ENCODE peak calls at places on chromosomes 7 and 10, in four cellular contexts. Y is IMR-90, T is neuronal stem cell, L is H9. W is an unnamed sample.

GRCh38 chr7:73824986-73825385 is 5.8 kb upstream of the CLDN4 start:
- DNase-seq in Y (no peak), T (no peak), L (no peak), W (no peak)

GRCh38 chr10:75910032-75910431 is 478.6 kb downstream of the LRMDA start:
- DNase-seq in Y (peak; percentile 24), T (no peak), L (no peak), W (no peak)

GRCh38 chr10:60719721-60720120 is 58.6 kb upstream of the CDK1 start:
- DNase-seq in Y (no peak), T (no peak), L (no peak), W (no peak)

GRCh38 chr7:134948246-134948645 is 38.1 kb upstream of the AGBL3 start:
- DNase-seq in Y (peak; percentile 18), T (no peak), L (no peak), W (no peak)

GRCh38 chr10:29105516-29106215 is 183.2 kb upstream of the LYZL1 start:
- DNase-seq in Y (peak; percentile 86), T (no peak), L (no peak), W (peak; percentile 87)

GRCh38 chr7:87877641-87878040 is 1.3 kb downstream of the DBF4 start:
- DNase-seq in Y (no peak), T (no peak), L (no peak), W (no peak)

GRCh38 chr10:107546239-107546638 is 381.7 kb upstream of the SORCS1 start:
- DNase-seq in Y (peak; percentile 33), T (no peak), L (no peak), W (peak; percentile 19)

GRCh38 chr7:120792091-120792860 is 65.7 kb downstream of the TSPAN12 start:
- DNase-seq in Y (peak; percentile 65), T (peak; percentile 66), L (peak; percentile 87), W (peak; percentile 91)

GRCh38 chr10:94232711-94233383 is 129.9 kb downstream of the NOC3L start:
- DNase-seq in Y (no peak), T (no peak), L (no peak), W (peak; percentile 15)

GRCh38 chr7:116258734-116259133 is 48.4 kb downstream of the TES start:
- DNase-seq in Y (peak; percentile 79), T (peak; percentile 30), L (no peak), W (peak; percentile 47)

GRCh38 chr7:115293628-115294236 is 371.8 kb downstream of the MDFIC start:
- DNase-seq in Y (peak; percentile 53), T (no peak), L (no peak), W (no peak)

GRCh38 chr10:103691267-103691666 is 164.1 kb downstream of the SH3PXD2A start:
- DNase-seq in Y (no peak), T (no peak), L (no peak), W (no peak)

GRCh38 chr7:4707134-4707651 is 25.1 kb downstream of the FOXK1 start:
- DNase-seq in Y (no peak), T (peak; percentile 43), L (peak; percentile 74), W (peak; percentile 86)

GRCh38 chr7:39622609-39623311 is 612 bp upstream of the RALA start:
- DNase-seq in Y (no peak), T (no peak), L (no peak), W (no peak)

GRCh38 chr7:102149416-102149815 is 137.3 kb upstream of the SH2B2 start:
- DNase-seq in Y (no peak), T (no peak), L (no peak), W (no peak)

GRCh38 chr7:18399624-18400235 is 95.8 kb upstream of the HDAC9 start:
- DNase-seq in Y (peak; percentile 13), T (no peak), L (peak; percentile 33), W (peak; percentile 27)

GRCh38 chr10:16835223-16835622 is 18.0 kb upstream of the RSU1 start:
- DNase-seq in Y (no peak), T (no peak), L (no peak), W (no peak)

GRCh38 chr10:86263907-86264306 is 102.7 kb downstream of the GRID1 start:
- DNase-seq in Y (no peak), T (no peak), L (peak; percentile 12), W (no peak)

GRCh38 chr7:120360918-120361317 is 87.9 kb downstream of the KCND2 start:
- DNase-seq in Y (no peak), T (no peak), L (no peak), W (peak; percentile 57)

GRCh38 chr10:125101581-125101980 is 58.8 kb downstream of the CTBP2 start:
- DNase-seq in Y (no peak), T (no peak), L (no peak), W (no peak)

GRCh38 chr7:39228946-39229345 is 251.2 kb downstream of the POU6F2 start:
- DNase-seq in Y (peak; percentile 0), T (no peak), L (peak; percentile 41), W (peak; percentile 41)

GRCh38 chr7:3397324-3397723 is 96.3 kb downstream of the SDK1 start:
- DNase-seq in Y (no peak), T (no peak), L (no peak), W (no peak)

GRCh38 chr10:93224005-93224779 is 150.5 kb downstream of the CYP26A1 start:
- DNase-seq in Y (no peak), T (no peak), L (no peak), W (no peak)

GRCh38 chr10:29731760-29732159 is 97.0 kb upstream of the SVIL start:
- DNase-seq in Y (no peak), T (no peak), L (no peak), W (no peak)

GRCh38 chr10:33025039-33025438 is 67.0 kb upstream of the ITGB1 start:
- DNase-seq in Y (no peak), T (no peak), L (no peak), W (no peak)

GRCh38 chr7:30027915-30028748 is at the start of gene PLEKHA8:
- DNase-seq in Y (peak; percentile 79), T (peak; percentile 90), L (peak; percentile 93), W (peak; percentile 95)

GRCh38 chr10:116833986-116834760 is 15.1 kb upstream of the ENO4 start:
- DNase-seq in Y (no peak), T (peak; percentile 77), L (peak; percentile 76), W (peak; percentile 85)

GRCh38 chr7:87878208-87878735 is 2.0 kb downstream of the DBF4 start:
- DNase-seq in Y (peak; percentile 31), T (no peak), L (no peak), W (peak; percentile 2)

GRCh38 chr10:123097039-123097438 is 38.7 kb upstream of the HMX3 start:
- DNase-seq in Y (no peak), T (no peak), L (no peak), W (no peak)

GRCh38 chr7:20227291-20227795 is 10.2 kb upstream of the MACC1 start:
- DNase-seq in Y (no peak), T (no peak), L (no peak), W (no peak)

GRCh38 chr10:132355754-132356153 is 23.8 kb downstream of the LRRC27 start:
- DNase-seq in Y (no peak), T (no peak), L (no peak), W (no peak)

GRCh38 chr10:132356621-132357195 is 24.7 kb downstream of the LRRC27 start:
- DNase-seq in Y (no peak), T (no peak), L (no peak), W (no peak)

GRCh38 chr10:132353456-132354355 is 21.7 kb downstream of the LRRC27 start:
- DNase-seq in Y (no peak), T (no peak), L (peak; percentile 10), W (no peak)

GRCh38 chr10:132355297-132355696 is 23.3 kb downstream of the LRRC27 start:
- DNase-seq in Y (no peak), T (no peak), L (no peak), W (no peak)

DNA sequence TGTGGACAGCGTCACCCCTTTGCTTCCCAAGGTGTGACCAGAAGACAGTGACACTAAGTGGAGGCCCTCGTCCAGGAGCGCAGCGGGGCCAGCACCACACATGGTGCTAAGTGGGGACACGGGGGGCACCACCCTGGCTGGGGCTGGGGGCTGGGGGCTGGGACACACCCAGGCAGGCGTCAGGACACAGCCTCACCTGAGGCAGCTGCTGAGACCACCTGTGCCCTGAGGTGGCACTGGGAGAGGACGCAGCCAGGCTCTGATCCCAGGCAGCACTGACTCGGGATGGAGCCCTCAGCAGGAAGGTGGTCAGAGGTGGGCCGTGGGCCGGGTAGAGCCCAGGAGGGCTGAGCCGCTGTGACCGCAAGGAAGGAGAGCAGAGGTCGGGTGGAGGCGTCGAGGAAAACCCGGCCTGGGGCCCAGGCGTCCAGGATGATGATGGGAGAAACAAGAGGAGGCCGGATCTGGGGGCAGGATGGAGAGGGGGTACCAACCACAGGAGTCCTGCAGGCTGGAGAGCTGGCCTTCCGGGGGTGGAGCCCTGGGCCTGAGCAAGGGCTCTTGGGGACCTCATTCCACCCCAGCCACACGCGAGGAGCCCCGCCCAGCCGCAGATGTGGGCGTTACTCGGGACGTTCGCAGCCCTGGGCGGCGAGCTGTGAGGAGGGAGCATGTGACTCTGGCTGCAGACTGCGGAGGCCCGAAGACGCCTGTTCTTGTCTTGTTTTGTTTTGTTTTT is 22.5 kb downstream of the LRRC27 start:
- DNase-seq in Y (no peak), T (no peak), L (no peak), W (no peak)
- H2BK5ac ChIP-seq in Y (no peak overlapping the region), T (no peak overlapping the region), L (no peak overlapping the region), W (no peak overlapping the region)

GRCh38 chr7:93646538-93646937 is 72.0 kb upstream of the CALCR start:
- DNase-seq in Y (no peak), T (no peak), L (no peak), W (peak; percentile 77)
- H2BK5ac ChIP-seq in Y (no peak overlapping the region), T (no peak overlapping the region), L (no peak overlapping the region), W (no peak overlapping the region)

GRCh38 chr7:75989084-75989725 is 5.2 kb downstream of the TMEM120A start:
- DNase-seq in Y (no peak), T (no peak), L (no peak), W (peak; percentile 42)
- H2BK5ac ChIP-seq in Y (no peak overlapping the region), T (no peak overlapping the region), L (no peak overlapping the region), W (no peak overlapping the region)

DNA sequence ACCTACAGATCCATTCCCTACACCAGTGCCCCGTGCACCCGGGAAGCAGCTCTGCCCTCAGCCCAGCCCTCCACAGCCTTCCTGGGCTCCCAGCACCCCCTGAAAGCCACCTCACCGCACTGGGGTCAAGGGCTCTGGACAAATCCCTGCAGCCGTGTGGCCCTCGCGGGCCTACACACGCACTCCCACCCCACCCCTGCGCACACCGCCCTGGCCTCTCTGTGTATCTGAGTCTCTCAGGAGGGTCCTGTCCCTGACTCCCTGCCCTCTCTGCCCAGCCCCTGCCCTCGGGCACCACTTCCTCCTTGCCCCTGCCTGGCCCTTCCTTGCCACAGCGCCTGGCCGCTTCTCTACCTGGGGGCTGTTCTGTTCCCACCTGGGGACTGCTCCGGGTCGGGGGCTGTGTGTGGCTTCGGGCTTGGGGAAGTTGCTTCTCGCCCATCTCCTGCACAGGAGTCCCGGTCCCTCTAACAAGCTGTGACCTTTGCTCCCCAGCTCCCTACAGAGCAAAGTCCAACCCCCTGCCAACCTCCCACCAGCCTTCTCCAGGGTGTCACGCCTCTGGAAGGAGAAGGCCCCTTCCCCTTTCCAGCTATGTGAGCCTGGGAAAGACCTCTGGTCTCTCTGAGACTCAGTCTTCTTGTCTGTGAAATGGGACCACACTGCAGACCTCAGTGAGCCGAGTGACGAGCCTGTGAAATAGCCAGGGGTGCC is 1.5 kb downstream of the TMEM184A start:
- DNase-seq in Y (no peak), T (no peak), L (no peak), W (no peak)
- H2BK5ac ChIP-seq in Y (peak overlapping the region; percentile 82), T (peak overlapping the region; percentile 53), L (no peak overlapping the region), W (no peak overlapping the region)